ENCODE peak calls at places on chromosomes 12 and 14, in six cellular contexts. X, V, H, E, U and I are unnamed samples.

GRCh38 chr12:122830517-122831214 is 4.6 kb upstream of the HIP1R start:
- DNase-seq in V (no peak), U (peak; percentile 89), X (no peak), H (peak; percentile 79), E (peak; percentile 63), I (no peak)

GRCh38 chr14:105742531-105742848 is 216.1 kb downstream of the TMEM121 start:
- DNase-seq in E (no peak), H (no peak), V (no peak), X (no peak), U (no peak), I (no peak)

GRCh38 chr12:104579716-104580495 is 123.2 kb downstream of the CHST11 start:
- DNase-seq in E (no peak), X (no peak), V (no peak), U (no peak), H (no peak), I (no peak)

GRCh38 chr14:92207928-92208265 is 86.1 kb downstream of the CPSF2 start:
- DNase-seq in E (no peak), X (no peak), H (no peak), V (no peak), U (no peak), I (no peak)

GRCh38 chr12:101501410-101502045 is 26.4 kb downstream of the SPIC start:
- DNase-seq in X (no peak), E (no peak), U (peak; percentile 58), V (no peak), H (peak; percentile 93), I (no peak)

GRCh38 chr14:20343092-20343854 is at the start of gene PARP2:
- DNase-seq in E (peak; percentile 96), V (peak; percentile 88), H (peak; percentile 100), X (peak; percentile 98), U (peak; percentile 99), I (peak; percentile 92)

GRCh38 chr12:11630046-11630706 is 19.3 kb upstream of the ETV6 start:
- DNase-seq in E (no peak), X (no peak), U (no peak), V (no peak), H (no peak), I (no peak)

GRCh38 chr12:90015228-90015627 is 306.6 kb upstream of the ATP2B1 start:
- DNase-seq in E (no peak), H (no peak), U (no peak), X (no peak), V (no peak), I (no peak)

GRCh38 chr12:105382771-105383632 is 52.5 kb downstream of the C12orf75 start:
- DNase-seq in H (peak; percentile 86), U (peak; percentile 74), E (peak; percentile 80), V (no peak), X (peak; percentile 21), I (no peak)

GRCh38 chr14:103149847-103150246 is 26.6 kb downstream of the TNFAIP2 start:
- DNase-seq in X (no peak), E (no peak), V (no peak), U (no peak), H (no peak), I (no peak)

GRCh38 chr12:75447695-75448393 is 32.7 kb upstream of the GLIPR1 start:
- DNase-seq in H (no peak), U (no peak), E (no peak), X (no peak), V (no peak), I (no peak)

GRCh38 chr14:72948481-72949138 is 22.3 kb downstream of the DCAF4 start:
- DNase-seq in H (peak; percentile 80), U (peak; percentile 67), V (no peak), X (peak; percentile 83), E (peak; percentile 50), I (peak; percentile 91)

GRCh38 chr14:54486685-54487084 is 2.1 kb downstream of the GMFB start:
- DNase-seq in V (no peak), U (peak; percentile 16), X (no peak), E (no peak), H (no peak), I (no peak)

GRCh38 chr12:42801271-42801670 is 211.7 kb upstream of the PRICKLE1 start:
- DNase-seq in U (no peak), X (no peak), H (no peak), E (no peak), V (no peak), I (no peak)

GRCh38 chr14:90999299-90999698 is 61.1 kb downstream of the RPS6KA5 start:
- DNase-seq in X (peak; percentile 3), U (no peak), H (no peak), E (no peak), V (no peak), I (no peak)

GRCh38 chr12:46391630-46392029 is 19.1 kb upstream of the SLC38A2 start:
- DNase-seq in V (no peak), E (no peak), U (peak; percentile 35), H (peak; percentile 77), X (no peak), I (no peak)

GRCh38 chr12:45324391-45324790 is 108.5 kb downstream of the ANO6 start:
- DNase-seq in X (no peak), U (no peak), H (no peak), V (no peak), E (no peak), I (no peak)

GRCh38 chr12:129185855-129186254 is 332.6 kb downstream of the GLT1D1 start:
- DNase-seq in H (peak; percentile 60), E (no peak), X (no peak), U (no peak), V (no peak), I (no peak)

GRCh38 chr14:29236848-29237247 is 470.3 kb downstream of the FOXG1 start:
- DNase-seq in X (no peak), H (peak; percentile 77), V (no peak), U (peak; percentile 65), E (no peak), I (no peak)

GRCh38 chr14:49933128-49933527 is 40.2 kb downstream of the ARF6 start:
- DNase-seq in E (no peak), H (no peak), X (no peak), U (no peak), V (no peak), I (no peak)

GRCh38 chr14:102786758-102787157 is 9.5 kb downstream of the TRAF3 start:
- DNase-seq in V (no peak), X (no peak), U (no peak), H (peak; percentile 38), E (no peak), I (no peak)

GRCh38 chr14:57617510-57617909 is 123.9 kb upstream of the CCDC198 start:
- DNase-seq in U (no peak), X (no peak), H (no peak), E (no peak), V (no peak), I (no peak)

GRCh38 chr12:2794261-2794735 is 472 bp upstream of the FKBP4 start:
- DNase-seq in E (no peak), V (no peak), X (no peak), U (no peak), H (no peak), I (no peak)

GRCh38 chr12:115337693-115338543 is 653.9 kb upstream of the TBX3 start:
- DNase-seq in U (peak; percentile 90), E (peak; percentile 84), X (no peak), V (peak; percentile 18), H (peak; percentile 91), I (no peak)

DNA sequence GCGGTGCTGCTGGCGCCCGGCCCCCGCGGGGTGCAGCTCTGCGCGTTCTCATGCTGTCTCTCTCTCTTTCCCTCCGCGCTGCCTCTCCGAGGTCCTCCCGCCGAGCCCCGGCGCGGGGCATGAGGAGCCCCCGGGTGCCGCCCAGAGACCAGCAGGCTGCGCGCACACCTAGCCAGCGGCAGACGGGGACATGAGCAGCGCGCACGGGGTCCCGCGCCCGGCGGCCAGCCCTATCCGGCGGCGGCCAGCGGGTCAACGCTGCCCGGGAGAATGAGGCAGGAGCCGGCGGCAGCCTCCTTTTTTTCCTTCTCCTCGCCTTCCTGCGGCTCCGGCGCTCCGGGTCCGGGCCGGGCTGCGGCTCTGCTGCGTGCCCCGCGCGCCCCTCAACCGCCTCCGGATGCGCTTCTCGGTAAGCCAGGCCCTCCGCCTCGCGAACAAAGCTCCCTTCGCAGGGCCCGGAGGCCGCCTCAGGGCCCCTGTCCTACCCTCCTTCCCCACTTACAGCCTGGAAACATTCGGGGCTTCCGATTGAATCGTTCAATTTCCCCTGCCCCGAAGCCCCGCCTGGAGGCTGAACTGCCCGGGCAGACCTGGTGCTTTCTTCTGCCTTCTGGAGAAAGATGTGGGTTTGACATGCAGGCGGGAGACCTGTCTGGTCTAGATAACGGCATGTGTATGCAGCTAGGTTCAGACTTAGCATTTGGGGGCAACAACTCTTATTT is at the start of gene TUNAR:
- DNase-seq in H (no peak), V (no peak), X (peak; percentile 54), U (no peak), E (no peak), I (no peak)
- TF ChIP-seq CTCF in H (no peak), V (peak; percentile 40), X (no peak), U (peak; percentile 34), E (no peak), I (no peak)

GRCh38 chr14:67137744-67138371 is 51.4 kb upstream of the GARIN2 start:
- DNase-seq in H (peak; percentile 57), V (no peak), E (peak; percentile 11), X (no peak), U (peak; percentile 12), I (no peak)
- TF ChIP-seq CTCF in H (peak; percentile 67), V (peak; percentile 28), E (peak; percentile 37), X (peak; percentile 39), U (peak; percentile 55), I (no peak)

GRCh38 chr14:52442602-52443001 is 109.7 kb downstream of the TXNDC16 start:
- DNase-seq in H (no peak), U (no peak), X (no peak), E (no peak), V (no peak), I (no peak)

GRCh38 chr14:52434955-52435354 is 117.3 kb downstream of the TXNDC16 start:
- DNase-seq in E (no peak), H (no peak), V (no peak), X (no peak), U (no peak), I (no peak)

GRCh38 chr14:52443506-52443905 is 108.8 kb downstream of the TXNDC16 start:
- DNase-seq in E (no peak), U (no peak), X (no peak), V (no peak), H (no peak), I (no peak)

GRCh38 chr14:52439476-52439875 is 112.8 kb downstream of the TXNDC16 start:
- DNase-seq in H (no peak), V (no peak), E (no peak), X (no peak), U (no peak), I (no peak)
- TF ChIP-seq CTCF in H (no peak), V (no peak), E (no peak), X (no peak), U (no peak), I (no peak)

GRCh38 chr14:39419272-39419671 is 13.0 kb downstream of the FBXO33 start:
- DNase-seq in E (no peak), H (peak; percentile 31), V (no peak), X (no peak), U (no peak), I (no peak)

GRCh38 chr14:39422243-39422642 is 10.0 kb downstream of the FBXO33 start:
- DNase-seq in U (no peak), E (no peak), X (no peak), V (no peak), H (no peak), I (no peak)

GRCh38 chr14:39416072-39416471 is 16.2 kb downstream of the FBXO33 start:
- DNase-seq in X (no peak), E (no peak), H (no peak), V (no peak), U (no peak), I (no peak)

GRCh38 chr14:39417014-39417413 is 15.2 kb downstream of the FBXO33 start:
- DNase-seq in X (no peak), U (peak; percentile 23), H (peak; percentile 52), E (no peak), V (no peak), I (no peak)
- TF ChIP-seq CTCF in X (no peak), U (peak; percentile 40), H (peak; percentile 66), E (peak; percentile 13), V (no peak), I (no peak)